ENCODE peak calls at places on chromosome 3, in six cellular contexts. A is neural progenitor cell, G is H1, I is GM23338, Q is fibroblast of lung, F is MM.1S. S is an unnamed sample.
A peak's percentile ranks its signal among the peaks of the same experiment; 100 is the strongest.

GRCh38 chr3:109353057-109353456 is 15.7 kb upstream of the DPPA4 start:
- DNase-seq in A (no peak), G (no peak), I (no peak), Q (no peak), F (no peak), S (no peak)

GRCh38 chr3:30544811-30545210 is 61.6 kb upstream of the TGFBR2 start:
- DNase-seq in A (no peak), G (no peak), I (no peak), Q (peak; percentile 85), F (no peak), S (no peak)

GRCh38 chr3:87437765-87438164 is 161.4 kb upstream of the POU1F1 start:
- DNase-seq in A (no peak), G (no peak), I (no peak), Q (peak; percentile 68), F (no peak), S (no peak)

GRCh38 chr3:151362798-151363197 is 21.8 kb downstream of the P2RY12 start:
- DNase-seq in A (no peak), G (no peak), I (no peak), Q (no peak), F (no peak), S (no peak)

GRCh38 chr3:197302696-197303341 is 4.4 kb upstream of the DLG1 start:
- DNase-seq in A (no peak), G (no peak), I (no peak), Q (peak; percentile 59), F (no peak), S (no peak)

GRCh38 chr3:159804726-159805410 is 183.8 kb upstream of the IL12A start:
- DNase-seq in A (peak; percentile 89), G (peak; percentile 49), I (peak; percentile 95), Q (peak; percentile 87), F (peak; percentile 88), S (peak; percentile 48)

GRCh38 chr3:120416868-120417267 is 33.9 kb downstream of the FSTL1 start:
- DNase-seq in A (peak; percentile 20), G (no peak), I (no peak), Q (no peak), F (no peak), S (peak; percentile 5)

GRCh38 chr3:150223090-150223489 is 185.0 kb upstream of the TSC22D2 start:
- DNase-seq in A (no peak), G (no peak), I (no peak), Q (no peak), F (no peak), S (no peak)

GRCh38 chr3:38029400-38030125 is at the start of gene PLCD1:
- DNase-seq in A (peak; percentile 94), G (no peak), I (peak; percentile 90), Q (peak; percentile 64), F (no peak), S (no peak)

GRCh38 chr3:24344784-24345439 is 149.7 kb downstream of the THRB start:
- DNase-seq in A (no peak), G (no peak), I (no peak), Q (peak; percentile 67), F (no peak), S (no peak)

GRCh38 chr3:16447156-16447555 is 66.3 kb downstream of the RFTN1 start:
- DNase-seq in A (no peak), G (no peak), I (no peak), Q (no peak), F (no peak), S (no peak)

DNA sequence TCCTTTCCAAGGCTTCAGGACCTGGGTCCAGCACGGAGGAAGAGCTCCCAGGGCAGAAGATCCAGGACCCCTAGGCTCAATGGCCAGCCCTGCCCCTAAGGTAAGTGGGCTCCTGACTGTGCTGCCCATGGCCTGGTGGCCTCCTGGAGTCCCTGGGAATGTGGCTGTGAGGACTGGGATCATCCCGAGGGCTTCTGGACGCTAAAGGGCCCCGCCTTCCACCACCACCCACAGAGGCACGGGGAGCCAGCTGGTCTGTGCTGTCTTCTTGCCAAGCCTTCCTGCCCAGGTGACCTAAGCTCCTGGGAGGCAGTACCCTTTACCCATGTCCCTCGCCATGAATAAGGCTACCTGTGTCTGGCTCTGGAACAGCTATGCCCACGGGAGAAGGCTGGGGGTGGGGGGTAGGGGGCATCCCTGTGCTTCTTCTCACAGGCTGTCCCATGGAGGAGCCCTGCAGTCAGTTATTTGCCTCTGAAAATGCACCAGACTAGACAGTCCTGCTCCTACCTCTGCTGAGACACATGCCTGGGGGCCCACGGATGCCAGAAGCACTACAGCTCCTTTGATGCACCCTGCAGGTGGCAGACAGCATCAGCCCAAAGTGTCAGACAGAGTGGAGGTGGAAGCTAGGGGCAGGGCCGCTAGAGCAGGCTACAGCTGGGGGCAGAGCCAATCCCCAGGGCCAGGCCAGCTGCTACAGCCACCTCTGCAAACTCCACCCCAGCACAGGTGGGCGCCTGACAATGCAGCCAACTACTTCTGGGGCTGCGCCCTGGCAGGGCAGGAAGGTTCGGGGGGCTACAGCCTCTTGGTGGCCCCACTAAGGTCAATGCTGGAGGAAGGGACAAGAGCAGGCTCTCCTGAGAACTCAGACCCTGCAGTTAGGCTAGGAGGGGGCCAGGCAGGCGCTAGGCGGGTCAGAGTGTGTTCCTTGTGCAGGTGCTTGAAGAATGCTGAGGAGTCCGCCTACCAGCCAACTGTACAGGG is 90.9 kb downstream of the SEC22A start:
- DNase-seq in A (no peak), G (no peak), I (no peak), Q (no peak), F (no peak), S (no peak)
- H3K36me3 ChIP-seq in A (no peaks in the 10 kb centered on the region), G (peaks cover 5% of the 10 kb centered on the region), I (no peaks in the 10 kb centered on the region), Q (no peaks in the 10 kb centered on the region), F (no peaks in the 10 kb centered on the region), S (no peaks in the 10 kb centered on the region)

GRCh38 chr3:32821686-32822296 is 4.0 kb downstream of the TRIM71 start:
- DNase-seq in A (peak; percentile 81), G (no peak), I (peak; percentile 56), Q (no peak), F (no peak), S (no peak)
- TF ChIP-seq EZH2 in A (no peak), G (no peak), I (no peak), Q (no peak), F (no peak), S (no peak)

GRCh38 chr3:47399016-47399415 is 18.2 kb downstream of the PTPN23 start:
- DNase-seq in A (no peak), G (no peak), I (no peak), Q (no peak), F (no peak), S (no peak)
- H3K79me2 ChIP-seq in A (peaks cover 3% of the 10 kb centered on the region), G (peaks cover 19% of the 10 kb centered on the region), I (peaks cover 20% of the 10 kb centered on the region), Q (peaks cover 28% of the 10 kb centered on the region), F (peaks cover 81% of the 10 kb centered on the region), S (peaks cover 76% of the 10 kb centered on the region)

DNA sequence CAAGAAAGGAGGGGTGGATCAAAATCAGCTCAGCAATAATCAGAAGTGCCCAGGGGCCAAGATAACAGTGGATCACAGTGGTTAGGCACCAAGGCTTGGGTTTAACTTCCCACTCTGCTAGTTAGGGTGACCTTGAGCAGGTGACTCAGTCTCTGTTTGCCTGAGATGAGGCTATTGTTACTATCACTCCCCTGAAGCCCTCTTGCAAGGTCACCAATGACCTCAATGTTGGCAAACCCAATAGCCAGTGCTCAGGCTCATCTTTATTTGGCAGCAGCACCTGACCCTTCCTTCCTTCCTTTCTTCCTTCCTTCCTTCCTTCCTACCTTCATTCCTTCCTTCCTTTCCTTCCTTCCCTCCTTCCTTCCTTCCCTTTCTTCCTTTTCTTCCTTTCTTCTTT is 102.4 kb upstream of the HACD2 start:
- DNase-seq in A (no peak), G (no peak), I (no peak), Q (no peak), F (no peak), S (no peak)
- H3K36me3 ChIP-seq in A (no peaks in the 10 kb centered on the region), G (no peaks in the 10 kb centered on the region), I (no peaks in the 10 kb centered on the region), Q (peaks cover 37% of the 10 kb centered on the region), F (no peaks in the 10 kb centered on the region), S (no peaks in the 10 kb centered on the region)

GRCh38 chr3:184259878-184260570 is 1.3 kb downstream of the CAMK2N2 start:
- DNase-seq in A (peak; percentile 89), G (no peak), I (peak; percentile 69), Q (peak; percentile 29), F (peak; percentile 49), S (no peak)
- TF ChIP-seq EZH2 in A (no peak), G (no peak), I (no peak), Q (no peak), F (no peak), S (no peak)

GRCh38 chr3:48364840-48365239 is 7.2 kb upstream of the FBXW12 start:
- DNase-seq in A (no peak), G (no peak), I (no peak), Q (no peak), F (no peak), S (no peak)

GRCh38 chr3:48367201-48367600 is 4.8 kb upstream of the FBXW12 start:
- DNase-seq in A (no peak), G (no peak), I (peak; percentile 19), Q (no peak), F (no peak), S (no peak)

GRCh38 chr3:48356419-48356818 is 15.6 kb upstream of the FBXW12 start:
- DNase-seq in A (no peak), G (no peak), I (no peak), Q (no peak), F (no peak), S (no peak)

DNA sequence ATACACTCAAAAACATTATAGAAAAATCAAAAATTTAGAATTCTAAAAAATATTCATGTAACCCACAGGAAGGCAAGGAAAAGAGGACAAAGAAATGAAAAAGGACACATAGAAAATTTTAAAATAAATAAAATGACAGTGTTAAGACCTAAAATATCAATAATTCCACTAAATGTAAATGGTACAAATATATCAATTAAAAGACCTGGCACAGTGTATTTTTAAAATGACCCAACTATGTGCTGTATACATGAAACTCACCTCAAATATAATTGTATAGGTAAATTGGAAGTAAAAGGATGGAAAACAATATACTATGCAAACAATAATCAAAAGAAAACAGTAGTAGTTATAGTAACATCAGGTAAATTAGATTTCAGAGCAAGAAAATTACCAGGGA is 10.1 kb upstream of the FBXW12 start:
- DNase-seq in A (no peak), G (no peak), I (no peak), Q (no peak), F (no peak), S (no peak)
- H3K79me2 ChIP-seq in A (no peaks in the 10 kb centered on the region), G (no peaks in the 10 kb centered on the region), I (no peaks in the 10 kb centered on the region), Q (no peaks in the 10 kb centered on the region), F (no peaks in the 10 kb centered on the region), S (no peaks in the 10 kb centered on the region)